ENCODE peak calls at places on chromosomes 13 and 19, in six cellular contexts. One of them, this sample, is unnamed.

GRCh38 chr13:56755181-56755580 is 385.5 kb upstream of the PRR20A start:
- DNase-seq in activated CD4-positive, alpha-beta memory T cell treated with anti-CD3 and anti-CD28 coated beads, Interleukin-2, amount 10 ng/mL, durations not matched to agents 7 days and 5 days: no peak
- DNase-seq in neuronal stem cell: no peak
- DNase-seq in CD4-positive, alpha-beta T cell: no peak
- DNase-seq in heart left ventricle: no peak
- DNase-seq in ELF-1: no peak
- DNase-seq in this sample: no peak

GRCh38 chr13:25215253-25215575 is 43.1 kb upstream of the AMER2 start:
- DNase-seq in ELF-1: no peak
- DNase-seq in neuronal stem cell: no peak
- DNase-seq in CD4-positive, alpha-beta T cell: no peak
- DNase-seq in activated CD4-positive, alpha-beta memory T cell treated with anti-CD3 and anti-CD28 coated beads, Interleukin-2, amount 10 ng/mL, durations not matched to agents 7 days and 5 days: no peak
- DNase-seq in heart left ventricle: no peak
- DNase-seq in this sample: no peak

GRCh38 chr19:10113592-10113963 is 2.1 kb downstream of the P2RY11 start:
- DNase-seq in activated CD4-positive, alpha-beta memory T cell treated with anti-CD3 and anti-CD28 coated beads, Interleukin-2, amount 10 ng/mL, durations not matched to agents 7 days and 5 days: no peak
- DNase-seq in ELF-1: peak; percentile 51
- DNase-seq in CD4-positive, alpha-beta T cell: no peak
- DNase-seq in heart left ventricle: no peak
- DNase-seq in neuronal stem cell: no peak
- DNase-seq in this sample: no peak

GRCh38 chr19:50008532-50008931 is 16.6 kb downstream of the VRK3 start:
- DNase-seq in heart left ventricle: no peak
- DNase-seq in CD4-positive, alpha-beta T cell: no peak
- DNase-seq in ELF-1: peak; percentile 66
- DNase-seq in neuronal stem cell: no peak
- DNase-seq in activated CD4-positive, alpha-beta memory T cell treated with anti-CD3 and anti-CD28 coated beads, Interleukin-2, amount 10 ng/mL, durations not matched to agents 7 days and 5 days: no peak
- DNase-seq in this sample: no peak

GRCh38 chr19:55461259-55461973 is at the start of gene ISOC2:
- DNase-seq in ELF-1: peak; percentile 100
- DNase-seq in neuronal stem cell: peak; percentile 99
- DNase-seq in heart left ventricle: peak; percentile 100
- DNase-seq in activated CD4-positive, alpha-beta memory T cell treated with anti-CD3 and anti-CD28 coated beads, Interleukin-2, amount 10 ng/mL, durations not matched to agents 7 days and 5 days: peak; percentile 100
- DNase-seq in CD4-positive, alpha-beta T cell: peak; percentile 100
- DNase-seq in this sample: peak; percentile 100

GRCh38 chr13:78376033-78376432 is 227.3 kb downstream of the POU4F1 start:
- DNase-seq in CD4-positive, alpha-beta T cell: no peak
- DNase-seq in ELF-1: no peak
- DNase-seq in activated CD4-positive, alpha-beta memory T cell treated with anti-CD3 and anti-CD28 coated beads, Interleukin-2, amount 10 ng/mL, durations not matched to agents 7 days and 5 days: no peak
- DNase-seq in heart left ventricle: no peak
- DNase-seq in neuronal stem cell: no peak
- DNase-seq in this sample: no peak

GRCh38 chr19:46787331-46788100 is 878 bp downstream of the SLC1A5 start:
- DNase-seq in ELF-1: peak; percentile 74
- DNase-seq in CD4-positive, alpha-beta T cell: no peak
- DNase-seq in heart left ventricle: peak; percentile 56
- DNase-seq in neuronal stem cell: peak; percentile 52
- DNase-seq in activated CD4-positive, alpha-beta memory T cell treated with anti-CD3 and anti-CD28 coated beads, Interleukin-2, amount 10 ng/mL, durations not matched to agents 7 days and 5 days: peak; percentile 53
- DNase-seq in this sample: peak; percentile 27

GRCh38 chr19:53372196-53372595 is 6.7 kb downstream of the ZNF525 start:
- DNase-seq in CD4-positive, alpha-beta T cell: no peak
- DNase-seq in activated CD4-positive, alpha-beta memory T cell treated with anti-CD3 and anti-CD28 coated beads, Interleukin-2, amount 10 ng/mL, durations not matched to agents 7 days and 5 days: no peak
- DNase-seq in ELF-1: no peak
- DNase-seq in heart left ventricle: no peak
- DNase-seq in neuronal stem cell: no peak
- DNase-seq in this sample: no peak

GRCh38 chr19:51139299-51140018 is 2.6 kb upstream of the SIGLEC7 start:
- DNase-seq in CD4-positive, alpha-beta T cell: no peak
- DNase-seq in activated CD4-positive, alpha-beta memory T cell treated with anti-CD3 and anti-CD28 coated beads, Interleukin-2, amount 10 ng/mL, durations not matched to agents 7 days and 5 days: no peak
- DNase-seq in heart left ventricle: no peak
- DNase-seq in ELF-1: no peak
- DNase-seq in neuronal stem cell: no peak
- DNase-seq in this sample: no peak

GRCh38 chr13:75359266-75359665 is 122.7 kb downstream of the TBC1D4 start:
- DNase-seq in neuronal stem cell: no peak
- DNase-seq in heart left ventricle: no peak
- DNase-seq in CD4-positive, alpha-beta T cell: no peak
- DNase-seq in ELF-1: peak; percentile 38
- DNase-seq in activated CD4-positive, alpha-beta memory T cell treated with anti-CD3 and anti-CD28 coated beads, Interleukin-2, amount 10 ng/mL, durations not matched to agents 7 days and 5 days: no peak
- DNase-seq in this sample: no peak

GRCh38 chr19:43432866-43433673 is 18.4 kb downstream of the TEX101 start:
- DNase-seq in neuronal stem cell: peak; percentile 48
- DNase-seq in ELF-1: peak; percentile 91
- DNase-seq in CD4-positive, alpha-beta T cell: peak; percentile 69
- DNase-seq in activated CD4-positive, alpha-beta memory T cell treated with anti-CD3 and anti-CD28 coated beads, Interleukin-2, amount 10 ng/mL, durations not matched to agents 7 days and 5 days: peak; percentile 68
- DNase-seq in heart left ventricle: peak; percentile 52
- DNase-seq in this sample: peak; percentile 72

GRCh38 chr13:90118467-90119071 is 1228.9 kb upstream of the MIR17HG start:
- DNase-seq in ELF-1: peak; percentile 14
- DNase-seq in heart left ventricle: no peak
- DNase-seq in CD4-positive, alpha-beta T cell: no peak
- DNase-seq in neuronal stem cell: no peak
- DNase-seq in activated CD4-positive, alpha-beta memory T cell treated with anti-CD3 and anti-CD28 coated beads, Interleukin-2, amount 10 ng/mL, durations not matched to agents 7 days and 5 days: no peak
- DNase-seq in this sample: no peak

GRCh38 chr19:45769821-45770191 is 754 bp upstream of the SIX5 start:
- DNase-seq in CD4-positive, alpha-beta T cell: no peak
- DNase-seq in heart left ventricle: no peak
- DNase-seq in neuronal stem cell: no peak
- DNase-seq in activated CD4-positive, alpha-beta memory T cell treated with anti-CD3 and anti-CD28 coated beads, Interleukin-2, amount 10 ng/mL, durations not matched to agents 7 days and 5 days: no peak
- DNase-seq in ELF-1: no peak
- DNase-seq in this sample: no peak